ENCODE peak calls at places on chromosomes 2 and 18, in seven cellular contexts. One of them, this sample, is unnamed.

GRCh38 chr2:95039410-95039809 is 13.9 kb downstream of the MAL start:
- DNase-seq in OCI-LY7: no peak
- DNase-seq in bronchial epithelial cell: no peak
- DNase-seq in cardiac fibroblast: no peak
- DNase-seq in MM.1S: no peak
- DNase-seq in cardiac muscle cell: no peak
- DNase-seq in BE2C: no peak
- DNase-seq in this sample: no peak

GRCh38 chr2:218885981-218886447 is 5.4 kb downstream of the WNT10A start:
- DNase-seq in cardiac fibroblast: no peak
- DNase-seq in cardiac muscle cell: no peak
- DNase-seq in bronchial epithelial cell: peak
- DNase-seq in MM.1S: peak
- DNase-seq in BE2C: no peak
- DNase-seq in OCI-LY7: peak
- DNase-seq in this sample: no peak

GRCh38 chr2:77193858-77194448 is 328.2 kb downstream of the LRRTM4 start:
- DNase-seq in OCI-LY7: no peak
- DNase-seq in bronchial epithelial cell: no peak
- DNase-seq in BE2C: no peak
- DNase-seq in cardiac muscle cell: no peak
- DNase-seq in cardiac fibroblast: no peak
- DNase-seq in MM.1S: no peak
- DNase-seq in this sample: no peak

GRCh38 chr18:8139127-8139591 is 470.1 kb upstream of the RAB12 start:
- DNase-seq in cardiac fibroblast: no peak
- DNase-seq in bronchial epithelial cell: no peak
- DNase-seq in OCI-LY7: no peak
- DNase-seq in MM.1S: no peak
- DNase-seq in cardiac muscle cell: no peak
- DNase-seq in BE2C: no peak
- DNase-seq in this sample: no peak

GRCh38 chr2:24824966-24825882 is 32.0 kb downstream of the CENPO start:
- DNase-seq in cardiac muscle cell: no peak
- DNase-seq in cardiac fibroblast: peak
- DNase-seq in BE2C: peak
- DNase-seq in bronchial epithelial cell: no peak
- DNase-seq in MM.1S: no peak
- DNase-seq in OCI-LY7: no peak
- DNase-seq in this sample: peak

GRCh38 chr2:112910219-112910618 is 746 bp upstream of the IL37 start:
- DNase-seq in cardiac muscle cell: no peak
- DNase-seq in cardiac fibroblast: no peak
- DNase-seq in OCI-LY7: no peak
- DNase-seq in BE2C: no peak
- DNase-seq in MM.1S: no peak
- DNase-seq in bronchial epithelial cell: no peak
- DNase-seq in this sample: no peak

GRCh38 chr2:194363295-194363694 is 1293.7 kb upstream of the SLC39A10 start:
- DNase-seq in OCI-LY7: no peak
- DNase-seq in cardiac muscle cell: no peak
- DNase-seq in bronchial epithelial cell: no peak
- DNase-seq in BE2C: no peak
- DNase-seq in cardiac fibroblast: no peak
- DNase-seq in MM.1S: no peak
- DNase-seq in this sample: no peak

GRCh38 chr18:67682516-67682915 is 166.0 kb upstream of the DSEL start:
- DNase-seq in MM.1S: no peak
- DNase-seq in cardiac fibroblast: no peak
- DNase-seq in BE2C: no peak
- DNase-seq in OCI-LY7: no peak
- DNase-seq in cardiac muscle cell: no peak
- DNase-seq in bronchial epithelial cell: no peak
- DNase-seq in this sample: no peak

GRCh38 chr2:196927318-196928225 is 1.1 kb upstream of the PGAP1 start:
- DNase-seq in bronchial epithelial cell: peak
- DNase-seq in OCI-LY7: peak
- DNase-seq in cardiac muscle cell: no peak
- DNase-seq in BE2C: no peak
- DNase-seq in MM.1S: peak
- DNase-seq in cardiac fibroblast: peak
- DNase-seq in this sample: peak

GRCh38 chr2:182345384-182345783 is 81.5 kb downstream of the PDE1A start:
- DNase-seq in cardiac muscle cell: no peak
- DNase-seq in cardiac fibroblast: no peak
- DNase-seq in BE2C: no peak
- DNase-seq in bronchial epithelial cell: no peak
- DNase-seq in MM.1S: no peak
- DNase-seq in OCI-LY7: no peak
- DNase-seq in this sample: no peak

GRCh38 chr2:149741646-149742045 is 154.1 kb upstream of the MMADHC start:
- DNase-seq in MM.1S: no peak
- DNase-seq in cardiac muscle cell: no peak
- DNase-seq in bronchial epithelial cell: peak
- DNase-seq in OCI-LY7: no peak
- DNase-seq in cardiac fibroblast: peak
- DNase-seq in BE2C: no peak
- DNase-seq in this sample: peak

GRCh38 chr2:222303828-222304736 is 5.3 kb upstream of the PAX3 start:
- DNase-seq in MM.1S: no peak
- DNase-seq in cardiac muscle cell: no peak
- DNase-seq in bronchial epithelial cell: no peak
- DNase-seq in OCI-LY7: no peak
- DNase-seq in cardiac fibroblast: no peak
- DNase-seq in BE2C: no peak
- DNase-seq in this sample: no peak

GRCh38 chr2:151192681-151193080 is 69.0 kb downstream of the RBM43 start:
- DNase-seq in BE2C: no peak
- DNase-seq in cardiac fibroblast: no peak
- DNase-seq in OCI-LY7: no peak
- DNase-seq in bronchial epithelial cell: no peak
- DNase-seq in MM.1S: no peak
- DNase-seq in cardiac muscle cell: no peak
- DNase-seq in this sample: no peak

GRCh38 chr2:875687-876615 is 74.7 kb upstream of the SNTG2 start:
- DNase-seq in cardiac muscle cell: no peak
- DNase-seq in MM.1S: no peak
- DNase-seq in BE2C: no peak
- DNase-seq in cardiac fibroblast: no peak
- DNase-seq in OCI-LY7: no peak
- DNase-seq in bronchial epithelial cell: no peak
- DNase-seq in this sample: no peak

GRCh38 chr2:73133566-73134227 is 20.9 kb upstream of the RAB11FIP5 start:
- DNase-seq in MM.1S: no peak
- DNase-seq in OCI-LY7: no peak
- DNase-seq in bronchial epithelial cell: no peak
- DNase-seq in cardiac muscle cell: no peak
- DNase-seq in cardiac fibroblast: peak
- DNase-seq in BE2C: no peak
- DNase-seq in this sample: no peak

GRCh38 chr18:48059363-48060109 is 129.1 kb upstream of the SMAD2 start:
- DNase-seq in BE2C: peak
- DNase-seq in OCI-LY7: no peak
- DNase-seq in MM.1S: no peak
- DNase-seq in bronchial epithelial cell: no peak
- DNase-seq in cardiac muscle cell: no peak
- DNase-seq in cardiac fibroblast: no peak
- DNase-seq in this sample: no peak

GRCh38 chr2:53520630-53520940 is 247.0 kb upstream of the CHAC2 start:
- DNase-seq in BE2C: no peak
- DNase-seq in cardiac fibroblast: no peak
- DNase-seq in OCI-LY7: no peak
- DNase-seq in MM.1S: no peak
- DNase-seq in cardiac muscle cell: no peak
- DNase-seq in bronchial epithelial cell: no peak
- DNase-seq in this sample: no peak

GRCh38 chr2:100260712-100261620 is 61.3 kb downstream of the LONRF2 start:
- DNase-seq in BE2C: peak
- DNase-seq in MM.1S: peak
- DNase-seq in OCI-LY7: peak
- DNase-seq in cardiac fibroblast: peak
- DNase-seq in bronchial epithelial cell: peak
- DNase-seq in cardiac muscle cell: peak
- DNase-seq in this sample: peak

GRCh38 chr2:117551858-117552257 is 262.6 kb upstream of the DDX18 start:
- DNase-seq in cardiac fibroblast: no peak
- DNase-seq in OCI-LY7: no peak
- DNase-seq in bronchial epithelial cell: no peak
- DNase-seq in cardiac muscle cell: no peak
- DNase-seq in BE2C: no peak
- DNase-seq in MM.1S: no peak
- DNase-seq in this sample: no peak

DNA sequence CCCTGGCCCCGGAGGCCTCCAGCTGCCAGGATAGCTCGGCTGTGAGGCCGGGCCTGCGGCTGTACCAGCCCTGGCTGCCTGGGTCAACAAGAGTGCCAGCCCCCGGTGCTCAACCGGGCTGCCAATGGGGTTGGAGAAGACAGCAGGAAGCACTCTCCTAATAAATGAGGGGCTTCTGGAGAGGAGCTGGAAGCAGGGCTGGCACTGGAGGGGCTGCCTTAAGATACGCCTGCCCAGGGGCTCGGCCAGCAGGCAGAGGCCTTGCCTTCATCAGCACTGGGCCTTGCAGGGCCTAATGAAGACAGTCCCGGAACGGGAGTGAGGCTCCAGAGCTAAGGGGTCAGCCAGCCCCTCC is 73.6 kb downstream of the TEX51 start:
- DNase-seq in BE2C: no peak
- DNase-seq in bronchial epithelial cell: no peak
- DNase-seq in MM.1S: no peak
- DNase-seq in cardiac fibroblast: no peak
- DNase-seq in cardiac muscle cell: no peak
- DNase-seq in OCI-LY7: no peak
- DNase-seq in this sample: no peak
- TF ChIP-seq CTCF in BE2C: no peak
- TF ChIP-seq CTCF in bronchial epithelial cell: no peak
- TF ChIP-seq CTCF in MM.1S: no peak
- TF ChIP-seq CTCF in cardiac fibroblast: no peak
- TF ChIP-seq CTCF in cardiac muscle cell: no peak
- TF ChIP-seq CTCF in OCI-LY7: peak
- TF ChIP-seq CTCF in this sample: no peak

DNA sequence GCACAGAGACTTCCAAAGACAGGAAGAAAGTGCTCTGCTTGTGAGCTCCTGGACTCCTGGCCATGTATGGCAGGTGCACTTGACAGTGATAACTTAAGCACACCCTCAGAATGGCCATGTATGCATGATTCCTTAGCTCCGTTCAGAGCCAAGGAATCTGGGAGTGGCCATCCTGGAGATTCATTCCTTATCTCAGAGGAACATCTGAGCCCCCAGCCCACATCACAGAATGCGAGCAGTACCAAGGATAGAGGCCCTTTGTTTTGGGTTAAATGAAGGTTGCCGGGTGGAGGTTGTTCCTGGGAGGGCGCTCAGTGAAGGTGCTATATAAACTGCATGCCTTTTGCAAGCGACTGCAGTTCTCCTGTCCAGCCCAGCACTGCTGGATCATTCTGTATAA is 26.9 kb downstream of the DIPK1C start:
- DNase-seq in BE2C: no peak
- DNase-seq in OCI-LY7: no peak
- DNase-seq in cardiac muscle cell: peak
- DNase-seq in MM.1S: no peak
- DNase-seq in cardiac fibroblast: no peak
- DNase-seq in bronchial epithelial cell: no peak
- DNase-seq in this sample: no peak
- H3K4me3 ChIP-seq in BE2C: no peak
- H3K4me3 ChIP-seq in OCI-LY7: no peak
- H3K4me3 ChIP-seq in cardiac muscle cell: no peak
- H3K4me3 ChIP-seq in MM.1S: no peak
- H3K4me3 ChIP-seq in cardiac fibroblast: no peak
- H3K4me3 ChIP-seq in bronchial epithelial cell: no peak
- H3K4me3 ChIP-seq in this sample: no peak

GRCh38 chr18:3233433-3234168 is 13.8 kb upstream of the MYOM1 start:
- DNase-seq in MM.1S: no peak
- DNase-seq in OCI-LY7: no peak
- DNase-seq in cardiac fibroblast: no peak
- DNase-seq in bronchial epithelial cell: no peak
- DNase-seq in cardiac muscle cell: no peak
- DNase-seq in BE2C: no peak
- DNase-seq in this sample: no peak

GRCh38 chr18:3235846-3236245 is 11.8 kb upstream of the MYL12A start:
- DNase-seq in bronchial epithelial cell: no peak
- DNase-seq in BE2C: no peak
- DNase-seq in cardiac fibroblast: no peak
- DNase-seq in MM.1S: no peak
- DNase-seq in OCI-LY7: no peak
- DNase-seq in cardiac muscle cell: no peak
- DNase-seq in this sample: no peak

GRCh38 chr18:3234457-3234856 is 13.1 kb upstream of the MYL12A start:
- DNase-seq in bronchial epithelial cell: no peak
- DNase-seq in BE2C: no peak
- DNase-seq in cardiac fibroblast: no peak
- DNase-seq in MM.1S: no peak
- DNase-seq in OCI-LY7: no peak
- DNase-seq in cardiac muscle cell: no peak
- DNase-seq in this sample: no peak

GRCh38 chr18:3236470-3236869 is 11.1 kb upstream of the MYL12A start:
- DNase-seq in OCI-LY7: no peak
- DNase-seq in BE2C: no peak
- DNase-seq in cardiac fibroblast: no peak
- DNase-seq in cardiac muscle cell: no peak
- DNase-seq in MM.1S: no peak
- DNase-seq in bronchial epithelial cell: peak
- DNase-seq in this sample: peak

GRCh38 chr18:3238742-3239141 is 8.9 kb upstream of the MYL12A start:
- DNase-seq in BE2C: no peak
- DNase-seq in MM.1S: no peak
- DNase-seq in cardiac muscle cell: no peak
- DNase-seq in OCI-LY7: no peak
- DNase-seq in cardiac fibroblast: no peak
- DNase-seq in bronchial epithelial cell: no peak
- DNase-seq in this sample: no peak
- TF ChIP-seq CTCF in BE2C: no peak
- TF ChIP-seq CTCF in MM.1S: no peak
- TF ChIP-seq CTCF in cardiac muscle cell: no peak
- TF ChIP-seq CTCF in OCI-LY7: peak
- TF ChIP-seq CTCF in cardiac fibroblast: peak
- TF ChIP-seq CTCF in bronchial epithelial cell: peak
- TF ChIP-seq CTCF in this sample: peak

GRCh38 chr18:76459312-76459686 is 35.7 kb downstream of the ZNF516 start:
- DNase-seq in MM.1S: no peak
- DNase-seq in BE2C: no peak
- DNase-seq in cardiac fibroblast: no peak
- DNase-seq in OCI-LY7: no peak
- DNase-seq in cardiac muscle cell: no peak
- DNase-seq in bronchial epithelial cell: no peak
- DNase-seq in this sample: no peak
- H3K4me3 ChIP-seq in MM.1S: no peak
- H3K4me3 ChIP-seq in BE2C: no peak
- H3K4me3 ChIP-seq in cardiac fibroblast: peak
- H3K4me3 ChIP-seq in OCI-LY7: no peak
- H3K4me3 ChIP-seq in cardiac muscle cell: no peak
- H3K4me3 ChIP-seq in bronchial epithelial cell: no peak
- H3K4me3 ChIP-seq in this sample: no peak

This sample was measured in epithelial cell of esophagus.